ENCODE peak calls at places on chromosomes 5 and 9, in six cellular contexts. B, P, Y, N, Z and T are unnamed samples.

GRCh38 chr5:132557425-132557805 is 638 bp downstream of the RAD50 start:
- DNase-seq in B (peak), P (peak), Y (peak), N (peak), Z (peak), T (no peak)

GRCh38 chr9:132247942-132248341 is 86.1 kb downstream of the NTNG2 start:
- DNase-seq in B (no peak), P (no peak), Y (no peak), N (no peak), Z (no peak), T (no peak)

GRCh38 chr5:157510682-157511081 is 50.7 kb downstream of the NIPAL4 start:
- DNase-seq in B (no peak), P (no peak), Y (no peak), N (no peak), Z (no peak), T (no peak)

GRCh38 chr9:95580812-95581761 is 64.3 kb upstream of the PTCH1 start:
- DNase-seq in B (no peak), P (no peak), Y (no peak), N (no peak), Z (peak), T (no peak)

GRCh38 chr9:89597711-89598707 is 6.8 kb upstream of the GADD45G start:
- DNase-seq in B (peak), P (peak), Y (no peak), N (no peak), Z (peak), T (peak)

GRCh38 chr5:72255237-72255636 is 64.8 kb downstream of the MRPS27 start:
- DNase-seq in B (no peak), P (no peak), Y (no peak), N (no peak), Z (no peak), T (no peak)

GRCh38 chr9:7118653-7119052 is 360.9 kb downstream of the KDM4C start:
- DNase-seq in B (no peak), P (peak), Y (no peak), N (no peak), Z (no peak), T (no peak)

GRCh38 chr9:87498816-87499454 is 1.3 kb downstream of the DAPK1 start:
- DNase-seq in B (no peak), P (peak), Y (no peak), N (no peak), Z (peak), T (no peak)

GRCh38 chr5:112692472-112692871 is 45.2 kb upstream of the APC start:
- DNase-seq in B (no peak), P (no peak), Y (peak), N (no peak), Z (no peak), T (no peak)

GRCh38 chr9:71680189-71680983 is 87.9 kb downstream of the CEMIP2 start:
- DNase-seq in B (peak), P (no peak), Y (no peak), N (no peak), Z (no peak), T (peak)

GRCh38 chr5:120152472-120152871 is 311.6 kb upstream of the PRR16 start:
- DNase-seq in B (no peak), P (peak), Y (no peak), N (no peak), Z (no peak), T (no peak)

GRCh38 chr5:120151181-120151580 is 312.9 kb upstream of the PRR16 start:
- DNase-seq in B (no peak), P (no peak), Y (no peak), N (no peak), Z (no peak), T (peak)

GRCh38 chr5:120150770-120151169 is 313.3 kb upstream of the PRR16 start:
- DNase-seq in B (no peak), P (no peak), Y (no peak), N (no peak), Z (peak), T (no peak)

GRCh38 chr5:120151825-120152224 is 312.3 kb upstream of the PRR16 start:
- DNase-seq in B (no peak), P (no peak), Y (no peak), N (no peak), Z (peak), T (no peak)

DNA sequence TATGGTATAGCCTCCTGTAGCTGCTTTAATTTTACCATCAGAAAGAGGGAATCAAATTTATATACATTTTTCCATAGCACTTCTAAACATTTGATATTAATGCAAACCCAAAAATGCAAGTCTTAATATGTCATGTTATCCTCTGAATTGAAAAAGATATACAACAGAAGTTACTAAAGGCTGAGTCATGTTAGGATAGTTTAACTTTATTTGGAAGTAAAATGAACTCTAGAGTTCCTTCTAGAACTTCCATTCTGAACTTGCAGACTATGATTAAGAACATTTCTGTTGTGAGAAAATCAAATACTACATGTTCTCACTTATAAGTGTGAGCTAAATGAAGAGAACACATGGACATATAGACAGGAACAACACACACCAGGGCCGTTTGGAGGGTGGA is 317.3 kb upstream of the PRR16 start:
- DNase-seq in B (no peak), P (no peak), Y (no peak), N (no peak), Z (no peak), T (no peak)
- TF ChIP-seq JUND in B (no peak), P (no peak), Y (no peak), N (no peak), Z (no peak), T (no peak)

GRCh38 chr9:75238311-75238976 is 150.1 kb downstream of the OSTF1 start:
- DNase-seq in B (peak), P (peak), Y (peak), N (peak), Z (peak), T (peak)

GRCh38 chr9:75235632-75236031 is 147.3 kb downstream of the OSTF1 start:
- DNase-seq in B (peak), P (peak), Y (no peak), N (no peak), Z (no peak), T (peak)

GRCh38 chr9:75239176-75239575 is 150.9 kb downstream of the OSTF1 start:
- DNase-seq in B (peak), P (no peak), Y (no peak), N (no peak), Z (no peak), T (peak)
- TF ChIP-seq JUND in B (no peak), P (no peak), Y (no peak), N (no peak), Z (no peak), T (no peak)

DNA sequence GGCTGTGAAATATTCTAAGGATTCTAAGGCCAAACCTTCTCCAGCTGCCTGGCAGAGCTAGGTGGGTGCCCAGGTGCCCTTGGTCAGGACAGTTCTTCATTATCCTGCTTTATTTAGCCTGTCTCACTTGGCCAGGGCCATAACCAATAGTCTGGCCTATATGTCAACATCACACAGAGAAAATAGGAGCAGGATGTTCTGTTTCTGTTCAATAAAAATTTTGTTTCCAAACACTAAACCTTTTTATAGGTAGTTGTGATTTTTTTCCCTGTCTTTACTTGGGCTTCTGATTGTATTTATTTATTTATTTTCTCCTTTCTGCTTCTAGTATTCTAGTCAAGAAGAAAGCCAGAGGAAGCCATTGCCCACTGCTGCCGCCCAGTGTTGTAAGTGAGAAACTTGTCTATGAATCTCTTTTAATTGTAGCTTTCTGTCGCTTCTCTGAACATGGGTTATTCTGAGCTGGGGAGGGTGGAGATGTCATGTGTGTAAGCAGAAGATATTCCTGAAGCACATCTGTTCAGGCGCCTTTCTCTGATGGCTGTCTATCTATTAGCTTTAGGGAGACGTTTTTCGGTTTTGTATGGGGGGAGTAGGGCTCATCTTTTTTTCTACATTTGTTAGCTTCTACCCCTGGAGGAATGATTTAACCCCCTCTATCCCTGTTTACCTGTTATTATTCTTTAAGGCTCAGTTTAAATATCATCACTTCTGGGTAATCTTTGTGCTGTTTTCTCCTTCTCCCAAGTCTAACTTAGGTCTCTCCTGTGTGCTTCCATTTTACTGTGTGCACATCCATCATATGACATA is 97.1 kb downstream of the UNC13B start:
- DNase-seq in B (peak), P (peak), Y (no peak), N (peak), Z (peak), T (peak)
- TF ChIP-seq JUND in B (no peak), P (no peak), Y (no peak), N (no peak), Z (no peak), T (no peak)

DNA sequence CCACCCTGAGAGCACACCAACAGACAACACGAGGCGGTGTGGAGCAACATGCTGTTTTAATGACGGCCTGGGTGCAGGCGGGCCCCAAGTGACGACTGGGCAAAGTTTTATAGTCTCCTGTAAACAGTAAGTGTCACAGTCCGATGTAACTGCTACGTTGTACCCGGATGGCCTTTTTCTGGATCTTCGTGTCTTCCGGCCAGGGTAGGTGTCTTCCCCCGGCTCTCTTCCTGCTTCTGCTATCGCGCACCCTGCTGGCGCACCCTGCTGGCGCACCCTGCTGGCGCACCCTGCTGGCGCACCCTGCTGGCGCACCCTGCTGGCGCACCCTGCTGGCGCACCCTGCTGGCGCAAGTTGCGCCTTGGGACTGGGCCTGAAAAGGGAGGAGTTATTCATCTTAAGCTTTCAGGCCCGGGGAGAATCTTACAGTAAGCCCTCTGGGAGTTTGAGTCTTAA is 143.0 kb upstream of the TARS1 start:
- DNase-seq in B (no peak), P (peak), Y (no peak), N (no peak), Z (no peak), T (no peak)
- TF ChIP-seq JUND in B (no peak), P (no peak), Y (no peak), N (no peak), Z (no peak), T (no peak)

DNA sequence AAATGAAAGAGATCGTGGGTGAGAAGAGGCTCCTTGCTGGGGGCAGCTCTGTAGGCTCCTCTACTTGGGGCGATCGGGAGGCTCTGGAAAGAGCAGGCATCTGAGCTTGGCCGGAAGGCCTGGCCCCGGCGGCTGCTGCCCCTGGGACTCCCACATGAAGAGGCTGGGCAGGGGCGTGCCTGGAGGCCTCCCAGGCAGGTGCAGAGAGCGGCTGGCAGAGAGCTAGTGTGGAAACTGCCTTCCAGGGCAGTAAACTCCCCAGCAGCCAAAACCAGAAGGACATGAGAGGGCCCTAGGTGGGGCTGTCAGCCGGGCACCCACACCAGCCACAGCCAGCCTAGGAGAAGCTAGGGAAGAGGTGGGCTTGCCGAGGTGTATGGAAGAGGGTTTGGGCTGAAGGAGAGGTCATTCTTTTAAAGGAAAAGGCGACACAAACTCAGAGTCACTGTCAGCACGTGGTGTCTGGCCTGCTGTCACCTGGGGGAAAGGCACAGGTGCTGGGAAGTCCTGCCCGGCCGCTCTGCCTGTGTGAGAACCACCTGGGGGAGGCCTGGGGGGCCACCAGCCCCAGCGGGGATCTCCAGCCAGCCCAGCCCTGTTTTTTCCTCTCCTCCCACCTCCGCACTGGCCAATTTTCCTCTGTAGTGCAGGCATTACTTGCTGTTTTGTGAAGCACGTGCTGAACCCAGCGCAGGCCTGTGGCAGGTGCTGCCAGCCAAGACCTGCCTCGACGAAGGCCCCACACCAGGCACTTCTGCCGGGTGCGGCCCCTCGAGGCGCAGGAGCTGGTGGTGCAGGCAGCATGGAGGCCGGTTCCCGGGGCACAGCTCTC is 44.8 kb upstream of the EGFL7 start:
- DNase-seq in B (no peak), P (no peak), Y (no peak), N (no peak), Z (no peak), T (no peak)
- TF ChIP-seq JUND in B (no peak), P (no peak), Y (no peak), N (no peak), Z (no peak), T (no peak)

GRCh38 chr5:164562271-164562856 is 1056.9 kb downstream of the MAT2B start:
- DNase-seq in B (no peak), P (no peak), Y (no peak), N (no peak), Z (no peak), T (no peak)
- TF ChIP-seq JUND in B (no peak), P (no peak), Y (no peak), N (no peak), Z (no peak), T (no peak)